ENCODE peak calls at places on chromosome 3, in six cellular contexts. H is GM23338; W is tibial artery; E is neuronal stem cell; G is dorsolateral prefrontal cortex; D is CD4-positive, alpha-beta T cell. R is an unnamed sample.

GRCh38 chr3:149701206-149701976 is 43.6 kb upstream of the WWTR1 start:
- DNase-seq in E (no peak), G (no peak), D (no peak), H (no peak), W (no peak), R (no peak)

GRCh38 chr3:184345678-184346144 is 8.3 kb downstream of the FAM131A start:
- DNase-seq in D (no peak), E (peak), G (peak), H (peak), W (peak), R (peak)

GRCh38 chr3:171393032-171393744 is 67.0 kb downstream of the TNIK start:
- DNase-seq in D (no peak), G (no peak), H (peak), W (no peak), E (no peak), R (no peak)

GRCh38 chr3:8651418-8652322 is 7.1 kb upstream of the SSUH2 start:
- DNase-seq in D (no peak), E (no peak), G (no peak), W (no peak), H (no peak), R (no peak)

GRCh38 chr3:4824948-4825325 is 154.3 kb upstream of the BHLHE40 start:
- DNase-seq in G (no peak), W (no peak), H (no peak), D (no peak), E (no peak), R (no peak)

GRCh38 chr3:8501388-8502131 is at the start of gene LMCD1:
- DNase-seq in H (peak), D (peak), E (peak), G (peak), W (peak), R (peak)

GRCh38 chr3:19357947-19358346 is 209.6 kb downstream of the KCNH8 start:
- DNase-seq in E (no peak), H (no peak), D (no peak), W (no peak), G (no peak), R (no peak)

GRCh38 chr3:137000039-137000438 is 42.3 kb downstream of the IL20RB start:
- DNase-seq in D (no peak), W (no peak), H (no peak), E (no peak), G (no peak), R (no peak)

GRCh38 chr3:114093001-114093350 is 36.4 kb downstream of the QTRT2 start:
- DNase-seq in E (no peak), G (no peak), D (no peak), H (no peak), W (no peak), R (no peak)

GRCh38 chr3:57822686-57823085 is 66.6 kb downstream of the SLMAP start:
- DNase-seq in G (no peak), H (no peak), D (no peak), E (no peak), W (no peak), R (no peak)

GRCh38 chr3:63918321-63918720 is 6.1 kb upstream of the SCAANT1 start:
- DNase-seq in G (no peak), D (no peak), W (no peak), H (no peak), E (no peak), R (no peak)

GRCh38 chr3:131705558-131706051 is 202.8 kb upstream of the MRPL3 start:
- DNase-seq in W (no peak), E (no peak), G (no peak), D (no peak), H (peak), R (peak)

GRCh38 chr3:87082806-87083440 is 92.0 kb upstream of the VGLL3 start:
- DNase-seq in G (no peak), E (peak), D (no peak), H (peak), W (no peak), R (peak)

GRCh38 chr3:124076231-124076630 is 84.3 kb upstream of the ROPN1 start:
- DNase-seq in G (no peak), E (no peak), D (no peak), H (no peak), W (no peak), R (no peak)

GRCh38 chr3:143918848-143919247 is 52.8 kb upstream of the DIPK2A start:
- DNase-seq in G (no peak), H (no peak), D (no peak), E (no peak), W (no peak), R (no peak)

GRCh38 chr3:186826316-186826977 is 16.1 kb upstream of the ADIPOQ start:
- DNase-seq in H (peak), E (no peak), W (no peak), D (no peak), G (no peak), R (no peak)

GRCh38 chr3:12984023-12984823 is 89.0 kb downstream of the IQSEC1 start:
- DNase-seq in H (peak), D (peak), E (no peak), W (peak), G (peak), R (no peak)

GRCh38 chr3:43629254-43629653 is 7.4 kb upstream of the ANO10 start:
- DNase-seq in E (no peak), W (no peak), H (no peak), G (no peak), D (no peak), R (no peak)

GRCh38 chr3:74273555-74274402 is 340.7 kb downstream of the CNTN3 start:
- DNase-seq in E (no peak), G (no peak), D (no peak), W (no peak), H (no peak), R (no peak)

GRCh38 chr3:127124135-127124534 is 68.8 kb upstream of the PRR23E start:
- DNase-seq in G (no peak), W (no peak), H (peak), D (no peak), E (no peak), R (no peak)

GRCh38 chr3:71305246-71306206 is 278.0 kb downstream of the FOXP1 start:
- DNase-seq in G (no peak), H (peak), E (peak), W (no peak), D (no peak), R (peak)

GRCh38 chr3:45817788-45818523 is 21.6 kb upstream of the SLC6A20 start:
- DNase-seq in G (peak), D (no peak), W (no peak), E (no peak), H (no peak), R (peak)
- H3K27ac ChIP-seq in G (no peak), D (no peak), W (no peak), E (no peak), H (no peak), R (no peak)

DNA sequence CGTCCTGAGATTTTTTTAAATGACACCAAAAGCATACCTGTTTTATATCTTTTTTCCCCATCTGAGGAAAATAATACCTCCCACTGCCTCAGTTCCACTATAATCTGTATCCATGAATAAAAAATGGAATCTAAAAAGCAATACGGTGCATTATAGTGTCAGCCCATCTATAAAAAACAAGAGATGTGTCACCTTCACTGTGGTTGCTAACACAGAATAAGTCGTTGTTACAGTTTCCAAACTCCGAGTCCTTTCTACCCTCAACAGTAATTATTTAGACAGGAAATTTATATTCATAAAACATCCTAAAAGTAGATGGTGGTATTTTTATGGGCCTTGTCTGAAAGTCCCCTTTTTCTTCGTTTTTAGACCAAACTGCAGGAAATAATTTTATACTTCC is 19.4 kb downstream of the RFTN1 start:
- DNase-seq in E (no peak), H (no peak), G (no peak), W (no peak), D (no peak), R (no peak)
- H3K27ac ChIP-seq in E (no peak), H (no peak), G (no peak), W (peak), D (no peak), R (no peak)

GRCh38 chr3:177484206-177484605 is 286.9 kb upstream of the TBL1XR1 start:
- DNase-seq in D (no peak), G (no peak), H (no peak), E (no peak), W (no peak), R (no peak)
- H3K27ac ChIP-seq in D (no peak), G (no peak), H (no peak), E (no peak), W (no peak), R (no peak)

DNA sequence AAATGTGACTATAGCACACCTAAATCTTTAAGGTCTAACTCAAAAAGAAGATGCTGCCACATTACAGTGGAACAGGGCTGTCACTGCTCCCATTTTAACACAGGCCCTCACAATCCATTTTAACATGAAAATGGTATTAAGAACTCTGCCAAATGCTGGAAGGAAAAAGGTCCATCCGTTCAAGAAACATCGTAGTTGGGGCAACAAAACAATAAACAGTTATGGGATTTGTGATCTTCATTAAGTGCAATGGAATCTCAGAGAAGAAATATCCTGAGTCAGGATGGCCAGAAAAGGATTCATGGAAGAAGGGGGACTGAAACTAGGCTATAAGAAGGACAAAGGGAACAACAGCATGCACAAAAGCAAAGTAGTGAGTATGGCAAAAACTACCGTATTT is 6.6 kb downstream of the TBL1XR1 start:
- DNase-seq in G (no peak), W (no peak), D (no peak), H (no peak), E (no peak), R (no peak)
- H3K27ac ChIP-seq in G (peak), W (peak), D (no peak), H (no peak), E (no peak), R (no peak)

DNA sequence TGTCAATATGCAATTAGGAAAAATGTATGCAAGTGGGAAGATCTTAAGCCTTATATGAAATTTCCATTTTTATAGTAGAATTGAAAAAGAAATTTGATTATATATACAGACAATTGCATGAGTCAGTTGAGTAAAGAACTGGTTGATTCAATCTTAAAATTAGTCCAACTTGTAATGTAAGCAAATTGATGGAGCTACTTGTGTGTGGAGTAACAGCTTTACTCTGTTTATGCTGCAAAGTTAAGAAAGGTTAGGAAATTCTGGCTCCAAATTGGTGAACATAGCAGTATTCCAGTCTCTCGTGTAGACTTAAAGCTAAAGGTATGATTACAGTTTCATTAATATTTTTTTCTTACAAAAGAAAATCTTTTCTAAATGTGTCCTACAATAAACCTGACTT is 4.0 kb downstream of the TNFSF10 start:
- DNase-seq in E (no peak), G (no peak), H (no peak), D (no peak), W (no peak), R (no peak)
- H3K27ac ChIP-seq in E (no peak), G (no peak), H (no peak), D (no peak), W (no peak), R (no peak)

R was measured in SJSA1.